ENCODE peak calls at places on chromosomes 5 and 9, in eight cellular contexts. One of them, this sample, is unnamed.

GRCh38 chr9:113715086-113715485 is 161.0 kb upstream of the ZNF618 start:
- DNase-seq in NCI-H1417 treated with DMSO at 0.1 percent for 48 hours: no peak
- DNase-seq in H4: peak
- DNase-seq in NCI-H146: no peak
- DNase-seq in stimulated activated CD4-positive, alpha-beta T cell treated with anti-CD3 and anti-CD28 coated beads, Interleukin-12 subunit alpha, Interleukin-12 subunit beta, amount 100 ng/mL, for 48 hours: no peak
- DNase-seq in SIG-M5: no peak
- DNase-seq in stimulated activated CD8-positive, alpha-beta memory T cell treated with anti-CD3 and anti-CD28 coated beads, Interleukin-15, amount 100 ng/mL, for 24 hours: no peak
- DNase-seq in neuronal stem cell: no peak
- DNase-seq in this sample: peak

GRCh38 chr9:92170848-92171247 is 55.6 kb upstream of the SPTLC1 start:
- DNase-seq in NCI-H1417 treated with DMSO at 0.1 percent for 48 hours: no peak
- DNase-seq in stimulated activated CD4-positive, alpha-beta T cell treated with anti-CD3 and anti-CD28 coated beads, Interleukin-12 subunit alpha, Interleukin-12 subunit beta, amount 100 ng/mL, for 48 hours: no peak
- DNase-seq in NCI-H146: peak
- DNase-seq in SIG-M5: no peak
- DNase-seq in H4: no peak
- DNase-seq in neuronal stem cell: no peak
- DNase-seq in stimulated activated CD8-positive, alpha-beta memory T cell treated with anti-CD3 and anti-CD28 coated beads, Interleukin-15, amount 100 ng/mL, for 24 hours: no peak
- DNase-seq in this sample: no peak

GRCh38 chr5:10216107-10216506 is 33.6 kb downstream of the ATPSCKMT start:
- DNase-seq in stimulated activated CD8-positive, alpha-beta memory T cell treated with anti-CD3 and anti-CD28 coated beads, Interleukin-15, amount 100 ng/mL, for 24 hours: no peak
- DNase-seq in NCI-H1417 treated with DMSO at 0.1 percent for 48 hours: no peak
- DNase-seq in NCI-H146: no peak
- DNase-seq in SIG-M5: no peak
- DNase-seq in H4: no peak
- DNase-seq in neuronal stem cell: no peak
- DNase-seq in stimulated activated CD4-positive, alpha-beta T cell treated with anti-CD3 and anti-CD28 coated beads, Interleukin-12 subunit alpha, Interleukin-12 subunit beta, amount 100 ng/mL, for 48 hours: no peak
- DNase-seq in this sample: no peak

GRCh38 chr9:75027187-75028107 is 646 bp downstream of the CARNMT1 start:
- DNase-seq in H4: peak
- DNase-seq in stimulated activated CD4-positive, alpha-beta T cell treated with anti-CD3 and anti-CD28 coated beads, Interleukin-12 subunit alpha, Interleukin-12 subunit beta, amount 100 ng/mL, for 48 hours: no peak
- DNase-seq in NCI-H1417 treated with DMSO at 0.1 percent for 48 hours: no peak
- DNase-seq in NCI-H146: peak
- DNase-seq in stimulated activated CD8-positive, alpha-beta memory T cell treated with anti-CD3 and anti-CD28 coated beads, Interleukin-15, amount 100 ng/mL, for 24 hours: peak
- DNase-seq in SIG-M5: no peak
- DNase-seq in neuronal stem cell: no peak
- DNase-seq in this sample: peak

GRCh38 chr5:89204766-89205165 is 321.8 kb upstream of the MEF2C start:
- DNase-seq in stimulated activated CD4-positive, alpha-beta T cell treated with anti-CD3 and anti-CD28 coated beads, Interleukin-12 subunit alpha, Interleukin-12 subunit beta, amount 100 ng/mL, for 48 hours: no peak
- DNase-seq in neuronal stem cell: no peak
- DNase-seq in SIG-M5: no peak
- DNase-seq in H4: no peak
- DNase-seq in NCI-H1417 treated with DMSO at 0.1 percent for 48 hours: no peak
- DNase-seq in NCI-H146: no peak
- DNase-seq in stimulated activated CD8-positive, alpha-beta memory T cell treated with anti-CD3 and anti-CD28 coated beads, Interleukin-15, amount 100 ng/mL, for 24 hours: no peak
- DNase-seq in this sample: no peak

GRCh38 chr9:33013962-33014664 is 11.0 kb upstream of the DNAJA1 start:
- DNase-seq in H4: no peak
- DNase-seq in stimulated activated CD8-positive, alpha-beta memory T cell treated with anti-CD3 and anti-CD28 coated beads, Interleukin-15, amount 100 ng/mL, for 24 hours: no peak
- DNase-seq in stimulated activated CD4-positive, alpha-beta T cell treated with anti-CD3 and anti-CD28 coated beads, Interleukin-12 subunit alpha, Interleukin-12 subunit beta, amount 100 ng/mL, for 48 hours: no peak
- DNase-seq in SIG-M5: no peak
- DNase-seq in NCI-H146: no peak
- DNase-seq in neuronal stem cell: no peak
- DNase-seq in NCI-H1417 treated with DMSO at 0.1 percent for 48 hours: no peak
- DNase-seq in this sample: no peak

GRCh38 chr5:56075361-56075760 is 80.6 kb upstream of the IL6ST start:
- DNase-seq in H4: no peak
- DNase-seq in NCI-H1417 treated with DMSO at 0.1 percent for 48 hours: no peak
- DNase-seq in stimulated activated CD8-positive, alpha-beta memory T cell treated with anti-CD3 and anti-CD28 coated beads, Interleukin-15, amount 100 ng/mL, for 24 hours: no peak
- DNase-seq in SIG-M5: no peak
- DNase-seq in neuronal stem cell: no peak
- DNase-seq in NCI-H146: no peak
- DNase-seq in stimulated activated CD4-positive, alpha-beta T cell treated with anti-CD3 and anti-CD28 coated beads, Interleukin-12 subunit alpha, Interleukin-12 subunit beta, amount 100 ng/mL, for 48 hours: no peak
- DNase-seq in this sample: no peak

GRCh38 chr5:37739817-37740261 is 100.0 kb downstream of the GDNF start:
- DNase-seq in NCI-H146: no peak
- DNase-seq in SIG-M5: no peak
- DNase-seq in stimulated activated CD4-positive, alpha-beta T cell treated with anti-CD3 and anti-CD28 coated beads, Interleukin-12 subunit alpha, Interleukin-12 subunit beta, amount 100 ng/mL, for 48 hours: no peak
- DNase-seq in H4: peak
- DNase-seq in NCI-H1417 treated with DMSO at 0.1 percent for 48 hours: no peak
- DNase-seq in stimulated activated CD8-positive, alpha-beta memory T cell treated with anti-CD3 and anti-CD28 coated beads, Interleukin-15, amount 100 ng/mL, for 24 hours: no peak
- DNase-seq in neuronal stem cell: no peak
- DNase-seq in this sample: peak

GRCh38 chr9:17631396-17631795 is 52.5 kb downstream of the SH3GL2 start:
- DNase-seq in NCI-H146: no peak
- DNase-seq in SIG-M5: no peak
- DNase-seq in H4: no peak
- DNase-seq in stimulated activated CD4-positive, alpha-beta T cell treated with anti-CD3 and anti-CD28 coated beads, Interleukin-12 subunit alpha, Interleukin-12 subunit beta, amount 100 ng/mL, for 48 hours: no peak
- DNase-seq in NCI-H1417 treated with DMSO at 0.1 percent for 48 hours: no peak
- DNase-seq in neuronal stem cell: no peak
- DNase-seq in stimulated activated CD8-positive, alpha-beta memory T cell treated with anti-CD3 and anti-CD28 coated beads, Interleukin-15, amount 100 ng/mL, for 24 hours: no peak
- DNase-seq in this sample: no peak

GRCh38 chr5:73701566-73701965 is 75.6 kb downstream of the ARHGEF28 start:
- DNase-seq in NCI-H146: no peak
- DNase-seq in SIG-M5: no peak
- DNase-seq in neuronal stem cell: no peak
- DNase-seq in H4: no peak
- DNase-seq in stimulated activated CD8-positive, alpha-beta memory T cell treated with anti-CD3 and anti-CD28 coated beads, Interleukin-15, amount 100 ng/mL, for 24 hours: no peak
- DNase-seq in NCI-H1417 treated with DMSO at 0.1 percent for 48 hours: no peak
- DNase-seq in stimulated activated CD4-positive, alpha-beta T cell treated with anti-CD3 and anti-CD28 coated beads, Interleukin-12 subunit alpha, Interleukin-12 subunit beta, amount 100 ng/mL, for 48 hours: no peak
- DNase-seq in this sample: no peak

GRCh38 chr5:171882118-171882517 is 96.5 kb downstream of the SMIM23 start:
- DNase-seq in NCI-H146: no peak
- DNase-seq in H4: no peak
- DNase-seq in SIG-M5: no peak
- DNase-seq in NCI-H1417 treated with DMSO at 0.1 percent for 48 hours: no peak
- DNase-seq in stimulated activated CD8-positive, alpha-beta memory T cell treated with anti-CD3 and anti-CD28 coated beads, Interleukin-15, amount 100 ng/mL, for 24 hours: no peak
- DNase-seq in stimulated activated CD4-positive, alpha-beta T cell treated with anti-CD3 and anti-CD28 coated beads, Interleukin-12 subunit alpha, Interleukin-12 subunit beta, amount 100 ng/mL, for 48 hours: no peak
- DNase-seq in neuronal stem cell: no peak
- DNase-seq in this sample: no peak

GRCh38 chr5:65395526-65396155 is 86.1 kb downstream of the ADAMTS6 start:
- DNase-seq in neuronal stem cell: no peak
- DNase-seq in NCI-H1417 treated with DMSO at 0.1 percent for 48 hours: no peak
- DNase-seq in stimulated activated CD4-positive, alpha-beta T cell treated with anti-CD3 and anti-CD28 coated beads, Interleukin-12 subunit alpha, Interleukin-12 subunit beta, amount 100 ng/mL, for 48 hours: no peak
- DNase-seq in SIG-M5: no peak
- DNase-seq in H4: no peak
- DNase-seq in NCI-H146: no peak
- DNase-seq in stimulated activated CD8-positive, alpha-beta memory T cell treated with anti-CD3 and anti-CD28 coated beads, Interleukin-15, amount 100 ng/mL, for 24 hours: no peak
- DNase-seq in this sample: no peak

This sample was measured in AG08396.